ENCODE peak calls at places on chromosomes 12 and 14, in four cellular contexts. A is NB4, G is ovary, S is upper lobe of left lung. J is an unnamed sample.

GRCh38 chr14:87179936-87180335 is 813.0 kb downstream of the GALC start:
- DNase-seq in A (no peak), G (no peak), S (no peak), J (no peak)

GRCh38 chr12:70351076-70351475 is 15.0 kb upstream of the KCNMB4 start:
- DNase-seq in A (no peak), G (no peak), S (no peak), J (no peak)

GRCh38 chr14:34324363-34324795 is 137.7 kb downstream of the SPTSSA start:
- DNase-seq in A (peak), G (no peak), S (no peak), J (no peak)

GRCh38 chr12:32618115-32618514 is 61.0 kb upstream of the DNM1L start:
- DNase-seq in A (no peak), G (no peak), S (no peak), J (no peak)

GRCh38 chr12:25553083-25553482 is at the start of gene LMNTD1:
- DNase-seq in A (no peak), G (no peak), S (no peak), J (no peak)

GRCh38 chr14:71169028-71169427 is 261.8 kb downstream of the PCNX1 start:
- DNase-seq in A (peak), G (no peak), S (no peak), J (no peak)

GRCh38 chr14:70919774-70920173 is 12.5 kb downstream of the PCNX1 start:
- DNase-seq in A (peak), G (no peak), S (no peak), J (no peak)

GRCh38 chr12:15928345-15928744 is 17.2 kb downstream of the DERA start:
- DNase-seq in A (no peak), G (no peak), S (no peak), J (no peak)

DNA sequence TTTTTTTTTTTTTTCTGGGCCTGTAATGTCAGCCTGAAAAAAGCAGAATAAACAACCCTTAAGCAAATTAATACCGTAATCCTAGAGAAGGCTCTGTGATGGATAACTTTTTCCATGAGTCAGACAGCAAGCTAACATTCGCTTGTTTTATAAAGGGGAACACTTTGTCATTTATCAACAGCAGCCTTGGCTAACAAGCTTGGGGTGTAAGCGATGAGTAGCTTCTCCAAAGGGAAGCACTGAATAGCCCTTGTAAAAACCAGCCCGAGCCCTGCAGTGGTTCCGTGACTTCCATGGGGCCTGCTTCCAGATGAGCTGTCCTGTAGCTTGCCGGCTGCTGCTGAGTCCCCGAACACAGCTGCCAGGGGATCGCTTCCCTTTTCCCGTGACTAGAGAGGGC is 29.6 kb downstream of the CD9 start:
- DNase-seq in A (peak), G (peak), S (peak), J (peak)
- H3K4me3 ChIP-seq in A (peak), G (no peak), S (no peak), J (no peak)

GRCh38 chr14:102873546-102874061 is 48.9 kb upstream of the AMN start:
- DNase-seq in A (no peak), G (no peak), S (no peak), J (no peak)

GRCh38 chr14:102875652-102876051 is 46.8 kb upstream of the AMN start:
- DNase-seq in A (no peak), G (no peak), S (no peak), J (peak)

GRCh38 chr14:102882233-102882906 is 40.1 kb upstream of the AMN start:
- DNase-seq in A (no peak), G (no peak), S (no peak), J (no peak)

GRCh38 chr14:102878970-102879460 is 43.4 kb upstream of the AMN start:
- DNase-seq in A (no peak), G (no peak), S (peak), J (no peak)

DNA sequence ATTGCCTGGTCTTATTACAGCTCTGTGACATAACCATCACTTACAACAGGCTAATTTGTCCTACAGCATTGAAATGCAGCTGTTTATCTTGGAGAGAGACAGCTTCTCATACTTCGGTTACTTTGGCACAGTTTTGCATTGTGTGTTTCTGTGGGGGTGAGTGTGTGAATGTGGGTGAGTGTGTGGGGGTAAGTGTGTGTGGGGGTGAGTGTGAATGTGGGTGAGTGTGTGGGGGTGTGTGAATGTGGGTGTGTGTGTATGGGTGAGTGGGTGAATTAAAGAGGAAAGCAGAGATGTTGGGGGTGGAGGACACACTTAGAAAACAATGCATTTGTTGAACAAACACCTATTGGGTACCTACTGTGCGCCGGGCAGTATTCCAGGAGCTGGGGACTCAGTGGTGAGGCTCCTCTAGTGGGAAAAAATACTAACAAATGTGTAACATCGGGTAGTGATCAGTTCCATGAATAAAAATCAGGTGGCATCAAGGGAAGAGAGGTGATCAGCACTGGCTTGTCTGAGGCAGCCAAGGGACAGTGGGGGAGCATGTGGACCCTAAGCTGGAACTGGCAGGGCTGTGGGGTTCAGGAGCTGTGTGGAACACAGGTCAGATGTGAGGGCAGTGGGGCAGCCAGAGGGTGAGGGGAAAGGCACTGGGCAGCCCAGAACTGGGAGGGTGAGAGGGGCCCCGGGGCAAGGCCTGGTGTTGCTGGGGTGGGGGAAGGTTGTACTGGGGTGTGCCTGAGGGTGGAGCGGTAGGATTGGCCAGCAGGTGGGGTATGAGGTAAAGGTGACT is 44.1 kb upstream of the AMN start:
- DNase-seq in A (no peak), G (no peak), S (no peak), J (no peak)
- TF ChIP-seq POLR2A in A (no peak), G (no peak), S (no peak), J (no peak)

GRCh38 chr14:67487332-67487731 is 1.2 kb downstream of the TMEM229B start:
- DNase-seq in A (no peak), G (no peak), S (no peak), J (no peak)
- TF ChIP-seq CTCF in A (no peak), G (no peak), S (no peak), J (no peak)

GRCh38 chr12:95999484-95999883 is 3.3 kb upstream of the HAL start:
- DNase-seq in A (no peak), G (no peak), S (no peak), J (no peak)
- H3K4me3 ChIP-seq in A (no peak), G (no peak), S (no peak), J (no peak)

DNA sequence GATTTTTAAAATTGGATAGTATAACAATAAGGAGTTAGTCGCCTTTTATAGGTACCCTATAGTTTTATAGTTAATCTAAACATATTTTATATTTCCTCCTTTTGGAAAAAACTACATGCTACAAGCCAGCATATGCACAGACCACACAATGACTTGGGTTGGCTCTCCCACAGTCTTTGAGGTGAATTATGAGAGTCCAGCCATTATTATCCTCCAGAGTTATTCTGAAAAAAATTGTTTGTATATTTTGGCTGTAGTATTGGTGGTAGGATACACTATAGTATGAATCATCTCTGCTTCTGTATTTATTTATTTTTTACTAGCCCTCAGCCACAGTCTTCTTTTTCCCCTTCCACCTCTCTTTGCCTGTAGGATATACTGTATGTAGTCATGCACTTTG is 195.4 kb upstream of the TMPO start:
- DNase-seq in A (no peak), G (no peak), S (no peak), J (no peak)
- TF ChIP-seq POLR2A in A (no peak), G (no peak), S (no peak), J (no peak)

J was measured in lower leg skin.